ENCODE peak calls at places on chromosomes 13 and 19, in four cellular contexts. C is tibial nerve; T is CD8-positive, alpha-beta memory T cell; X is GM23338. I is an unnamed sample. For H3K4me1 and H3K36me3, the result is how much of the 10 kb centered on the place peaks cover.

GRCh38 chr19:50312967-50313811 is 16.0 kb downstream of the KCNC3 start:
- DNase-seq in C (no peak), T (no peak), X (peak), I (no peak)

GRCh38 chr13:35025314-35025713 is 83.2 kb downstream of the NBEA start:
- DNase-seq in C (no peak), T (no peak), X (no peak), I (no peak)

GRCh38 chr19:854549-854948 is 2.4 kb downstream of the ELANE start:
- DNase-seq in C (no peak), T (no peak), X (no peak), I (no peak)

GRCh38 chr19:29013988-29014387 is 199.0 kb downstream of the UQCRFS1 start:
- DNase-seq in C (no peak), T (no peak), X (no peak), I (no peak)

GRCh38 chr19:30864460-30865215 is 484.6 kb downstream of the TSHZ3 start:
- DNase-seq in C (no peak), T (no peak), X (no peak), I (no peak)

GRCh38 chr13:39023761-39024160 is 14.1 kb downstream of the PROSER1 start:
- DNase-seq in C (no peak), T (no peak), X (no peak), I (no peak)

GRCh38 chr19:12345197-12345596 is 11.8 kb upstream of the ZNF563 start:
- DNase-seq in C (no peak), T (no peak), X (no peak), I (no peak)

GRCh38 chr13:92769064-92769463 is 457.5 kb upstream of the GPC6 start:
- DNase-seq in C (no peak), T (no peak), X (no peak), I (no peak)

GRCh38 chr19:12984143-12984627 is 11.1 kb upstream of the NFIX start:
- DNase-seq in C (no peak), T (peak), X (no peak), I (no peak)

GRCh38 chr13:78940444-78940843 is 281.5 kb upstream of the OBI1 start:
- DNase-seq in C (no peak), T (no peak), X (no peak), I (no peak)

GRCh38 chr19:6802336-6803035 is 30.0 kb downstream of the VAV1 start:
- DNase-seq in C (no peak), T (peak), X (peak), I (peak)

GRCh38 chr13:50161052-50161451 is 145.8 kb downstream of the KCNRG start:
- DNase-seq in C (no peak), T (no peak), X (no peak), I (no peak)

GRCh38 chr13:111033172-111034133 is 81.7 kb upstream of the ARHGEF7 start:
- DNase-seq in C (no peak), T (no peak), X (no peak), I (no peak)

GRCh38 chr19:2989236-2989946 is 12.0 kb downstream of the TLE6 start:
- DNase-seq in C (no peak), T (no peak), X (no peak), I (no peak)
- H3K4me3 ChIP-seq in C (no peak), T (no peak), X (no peak), I (no peak)

GRCh38 chr19:44955500-44956439 is 590 bp downstream of the CLPTM1 start:
- DNase-seq in C (no peak), T (no peak), X (no peak), I (no peak)
- H3K4me1 ChIP-seq in C (under half), T (under half), X (under half), I (under half)

GRCh38 chr19:19506592-19506991 is 8.8 kb downstream of the TSSK6 start:
- DNase-seq in C (no peak), T (no peak), X (no peak), I (no peak)

GRCh38 chr19:19504754-19505668 is 10.3 kb downstream of the TSSK6 start:
- DNase-seq in C (no peak), T (no peak), X (no peak), I (no peak)

GRCh38 chr19:19507354-19507753 is 8.0 kb downstream of the TSSK6 start:
- DNase-seq in C (no peak), T (no peak), X (no peak), I (no peak)

GRCh38 chr19:19508217-19508616 is 7.1 kb downstream of the TSSK6 start:
- DNase-seq in C (no peak), T (no peak), X (no peak), I (no peak)

GRCh38 chr19:19505669-19506326 is 9.6 kb downstream of the TSSK6 start:
- DNase-seq in C (no peak), T (no peak), X (no peak), I (no peak)
- H3K36me3 ChIP-seq in C (under half), T (under half), X (under half), I (under half)

GRCh38 chr19:48333467-48334384 is 8.4 kb downstream of the EMP3 start:
- DNase-seq in C (peak), T (peak), X (peak), I (peak)
- H3K4me3 ChIP-seq in C (peak), T (peak), X (peak), I (peak)